ENCODE peak calls at places on chromosome X, in nine cellular contexts. N is lower lobe of right lung, S is left ventricle myocardium inferior, G is fibroblast of lung, F is suprapubic skin, A is astrocyte, E is mesendoderm, C is IMR-90, X is transverse colon. I is an unnamed sample.

GRCh38 chrX:104662694-104663093 is 96.7 kb downstream of the IL1RAPL2 start:
- DNase-seq in N (no peak), S (no peak), G (no peak), F (no peak), A (no peak), E (no peak), C (no peak), X (no peak), I (no peak)

GRCh38 chrX:4841216-4841745 is 1127.8 kb upstream of the PRKX start:
- DNase-seq in N (no peak), S (no peak), G (no peak), F (no peak), A (no peak), E (no peak), C (no peak), X (no peak), I (no peak)

GRCh38 chrX:103120748-103121147 is 27.8 kb upstream of the NXF3 start:
- DNase-seq in N (no peak), S (no peak), G (no peak), F (no peak), A (no peak), E (no peak), C (no peak), X (no peak), I (no peak)

GRCh38 chrX:51332188-51332942 is at the start of gene NUDT10:
- DNase-seq in N (peak; percentile 43), S (peak; percentile 30), G (peak; percentile 33), F (no peak), A (peak; percentile 27), E (peak; percentile 90), C (peak; percentile 10), X (peak; percentile 29), I (peak; percentile 57)

GRCh38 chrX:446243-446642 is 59.5 kb upstream of the PPP2R3B start:
- DNase-seq in N (peak; percentile 14), S (no peak), G (no peak), F (no peak), A (no peak), E (peak; percentile 58), C (no peak), X (no peak), I (peak; percentile 28)

GRCh38 chrX:46588263-46588662 is 14.7 kb downstream of the CHST7 start:
- DNase-seq in N (no peak), S (peak; percentile 41), G (peak; percentile 59), F (no peak), A (peak; percentile 70), E (peak; percentile 52), C (peak; percentile 68), X (peak; percentile 20), I (no peak)

GRCh38 chrX:150934453-150934852 is 36.0 kb upstream of the CD99L2 start:
- DNase-seq in N (no peak), S (no peak), G (peak; percentile 8), F (no peak), A (peak; percentile 67), E (peak; percentile 91), C (peak; percentile 66), X (peak; percentile 16), I (no peak)

GRCh38 chrX:3951859-3952258 is 238.4 kb upstream of the PRKX start:
- DNase-seq in N (no peak), S (no peak), G (no peak), F (no peak), A (no peak), E (no peak), C (no peak), X (no peak), I (no peak)

GRCh38 chrX:11949291-11949690 is 189.0 kb upstream of the FRMPD4 start:
- DNase-seq in N (no peak), S (no peak), G (no peak), F (no peak), A (no peak), E (no peak), C (no peak), X (no peak), I (no peak)

GRCh38 chrX:75038925-75039324 is 113.7 kb upstream of the NEXMIF start:
- DNase-seq in N (no peak), S (no peak), G (peak; percentile 8), F (no peak), A (peak; percentile 2), E (peak; percentile 23), C (peak; percentile 32), X (no peak), I (no peak)

GRCh38 chrX:65241059-65241721 is 264.9 kb upstream of the ZC4H2 start:
- DNase-seq in N (no peak), S (no peak), G (no peak), F (no peak), A (no peak), E (no peak), C (no peak), X (no peak), I (no peak)

GRCh38 chrX:46178763-46179162 is 366.5 kb downstream of the ZNF674 start:
- DNase-seq in N (no peak), S (no peak), G (no peak), F (no peak), A (peak; percentile 69), E (no peak), C (no peak), X (no peak), I (no peak)

GRCh38 chrX:40154853-40155616 is 57.3 kb upstream of the BCOR start:
- DNase-seq in N (peak; percentile 76), S (peak; percentile 75), G (peak; percentile 61), F (no peak), A (no peak), E (peak; percentile 80), C (peak; percentile 50), X (peak; percentile 66), I (peak; percentile 85)
- H3K4me1 ChIP-seq in N (peaks cover 14% of the 10 kb centered on the region), S (peaks cover 32% of the 10 kb centered on the region), G (peaks cover 2% of the 10 kb centered on the region), F (peaks cover 41% of the 10 kb centered on the region), A (peaks cover 9% of the 10 kb centered on the region), E (no peaks in the 10 kb centered on the region), C (peaks cover 2% of the 10 kb centered on the region), X (peaks cover 41% of the 10 kb centered on the region), I (no peaks in the 10 kb centered on the region)

DNA sequence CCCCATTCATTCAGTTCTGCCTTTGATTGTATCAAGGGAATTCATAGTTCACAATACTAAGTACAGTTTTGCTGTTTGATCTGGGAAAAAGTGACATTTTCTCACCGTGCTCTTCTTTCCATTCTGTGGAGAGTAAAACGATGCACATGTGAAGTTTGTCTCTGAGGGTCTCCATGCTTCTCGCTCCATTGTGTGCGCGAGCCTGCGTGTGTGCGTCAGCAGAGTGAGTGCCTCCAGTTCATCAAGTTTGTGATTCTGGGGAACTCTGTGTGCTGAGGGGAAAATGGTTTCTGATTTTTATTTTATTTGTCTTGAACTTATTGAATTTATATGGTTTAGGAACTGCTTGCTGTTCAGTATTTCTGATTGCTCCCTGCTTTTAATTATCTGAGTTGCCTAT is 2.0 kb downstream of the STK26 start:
- DNase-seq in N (no peak), S (no peak), G (no peak), F (no peak), A (no peak), E (peak; percentile 48), C (no peak), X (no peak), I (no peak)
- H3K27ac ChIP-seq in N (no peak overlapping the region), S (no peak overlapping the region), G (no peak overlapping the region), F (no peak overlapping the region), A (no peak overlapping the region), E (no peak overlapping the region), C (no peak overlapping the region), X (no peak overlapping the region), I (no peak overlapping the region)

GRCh38 chrX:127011629-127012028 is 192.1 kb downstream of the PRR32 start:
- DNase-seq in N (no peak), S (no peak), G (no peak), F (no peak), A (no peak), E (no peak), C (no peak), X (no peak), I (no peak)
- H3K4me3 ChIP-seq in N (no peak overlapping the region), S (no peak overlapping the region), G (no peak overlapping the region), F (no peak overlapping the region), A (no peak overlapping the region), E (no peak overlapping the region), C (no peak overlapping the region), X (no peak overlapping the region), I (no peak overlapping the region)

GRCh38 chrX:8639949-8640348 is 92.0 kb downstream of the ANOS1 start:
- DNase-seq in N (no peak), S (no peak), G (no peak), F (no peak), A (no peak), E (no peak), C (no peak), X (no peak), I (no peak)
- H3K4me1 ChIP-seq in N (no peaks in the 10 kb centered on the region), S (no peaks in the 10 kb centered on the region), G (no peaks in the 10 kb centered on the region), F (no peaks in the 10 kb centered on the region), A (no peaks in the 10 kb centered on the region), E (no peaks in the 10 kb centered on the region), C (no peaks in the 10 kb centered on the region), X (no peaks in the 10 kb centered on the region), I (no peaks in the 10 kb centered on the region)

DNA sequence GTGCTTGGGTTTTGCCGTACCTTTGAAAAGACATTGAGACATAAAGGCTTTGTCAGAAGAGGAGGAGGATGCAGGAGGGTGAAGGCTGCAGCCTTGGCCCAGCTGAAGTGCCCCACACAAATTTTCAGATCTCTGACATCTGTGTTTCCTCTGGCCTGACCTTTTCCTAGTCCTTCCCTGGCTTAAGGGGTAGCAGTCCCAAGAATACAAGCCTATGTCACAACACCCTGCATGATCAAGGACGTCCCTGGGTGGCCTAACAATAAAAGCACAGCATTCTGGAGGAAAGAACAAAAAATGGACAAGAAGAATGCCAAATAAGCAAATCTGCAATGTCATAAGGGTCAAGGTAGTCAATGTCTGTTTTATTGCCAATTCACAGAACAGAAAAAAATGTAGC is 80.8 kb upstream of the FAM9C start:
- DNase-seq in N (no peak), S (no peak), G (no peak), F (no peak), A (no peak), E (no peak), C (no peak), X (no peak), I (no peak)
- H3K27ac ChIP-seq in N (no peak overlapping the region), S (peak overlapping the region; percentile 56), G (no peak overlapping the region), F (no peak overlapping the region), A (no peak overlapping the region), E (no peak overlapping the region), C (peak overlapping the region; percentile 9), X (no peak overlapping the region), I (peak overlapping the region; percentile 83)

GRCh38 chrX:23952984-23953907 is 45.4 kb downstream of the CXorf58 start:
- DNase-seq in N (no peak), S (no peak), G (no peak), F (no peak), A (no peak), E (peak; percentile 76), C (no peak), X (no peak), I (no peak)

GRCh38 chrX:23954396-23954795 is 46.6 kb downstream of the CXorf58 start:
- DNase-seq in N (no peak), S (no peak), G (no peak), F (no peak), A (no peak), E (peak; percentile 48), C (no peak), X (no peak), I (no peak)

GRCh38 chrX:23959781-23960180 is 52.0 kb downstream of the CXorf58 start:
- DNase-seq in N (no peak), S (no peak), G (no peak), F (no peak), A (no peak), E (no peak), C (no peak), X (no peak), I (no peak)

GRCh38 chrX:23952401-23952800 is 44.6 kb downstream of the CXorf58 start:
- DNase-seq in N (no peak), S (no peak), G (no peak), F (no peak), A (no peak), E (no peak), C (no peak), X (no peak), I (no peak)

GRCh38 chrX:23953908-23954269 is 46.1 kb downstream of the CXorf58 start:
- DNase-seq in N (no peak), S (no peak), G (no peak), F (no peak), A (no peak), E (no peak), C (no peak), X (no peak), I (no peak)
- H3K4me3 ChIP-seq in N (no peak overlapping the region), S (no peak overlapping the region), G (no peak overlapping the region), F (no peak overlapping the region), A (no peak overlapping the region), E (no peak overlapping the region), C (no peak overlapping the region), X (no peak overlapping the region), I (no peak overlapping the region)

I was measured in aorta.